ENCODE peak calls at places on chromosome 20, in four cellular contexts. O, J, V and E are unnamed samples.

GRCh38 chr20:60752741-60753420 is 499.2 kb upstream of the CDH4 start:
- DNase-seq in J (peak; percentile 67), O (no peak), V (no peak), E (no peak)

GRCh38 chr20:51574248-51575033 is 31.9 kb upstream of the NFATC2 start:
- DNase-seq in V (no peak), J (no peak), O (no peak), E (no peak)

GRCh38 chr20:18272451-18272850 is 15.9 kb upstream of the ZNF133 start:
- DNase-seq in V (no peak), O (no peak), J (peak; percentile 48), E (no peak)

GRCh38 chr20:3436864-3437574 is 29.6 kb upstream of the DNAAF9 start:
- DNase-seq in O (no peak), J (no peak), V (no peak), E (no peak)

GRCh38 chr20:50873518-50873959 is 57.7 kb downstream of the ADNP start:
- DNase-seq in V (no peak), J (no peak), O (no peak), E (no peak)

GRCh38 chr20:54199721-54200176 is 8.1 kb upstream of the PFDN4 start:
- DNase-seq in J (peak; percentile 80), V (peak; percentile 70), O (peak; percentile 73), E (peak; percentile 78)

GRCh38 chr20:43941476-43942212 is 27.0 kb downstream of the TOX2 start:
- DNase-seq in V (no peak), O (peak; percentile 39), J (no peak), E (no peak)

GRCh38 chr20:60206259-60206658 is 248.0 kb downstream of the CDH26 start:
- DNase-seq in V (no peak), J (peak; percentile 88), O (peak; percentile 49), E (peak; percentile 76)

GRCh38 chr20:17969884-17970409 is 1.1 kb downstream of the MGME1 start:
- DNase-seq in V (no peak), O (peak; percentile 70), J (peak; percentile 81), E (no peak)

GRCh38 chr20:51010043-51010365 is 12.9 kb downstream of the KCNG1 start:
- DNase-seq in V (no peak), O (no peak), J (no peak), E (no peak)

GRCh38 chr20:16072220-16072619 is 501.0 kb downstream of the KIF16B start:
- DNase-seq in O (no peak), J (no peak), V (no peak), E (no peak)

GRCh38 chr20:7744411-7744810 is 195.8 kb downstream of the HAO1 start:
- DNase-seq in V (no peak), J (peak; percentile 62), O (peak; percentile 62), E (no peak)

GRCh38 chr20:51494241-51495110 is 48.0 kb downstream of the NFATC2 start:
- DNase-seq in V (no peak), J (no peak), O (no peak), E (no peak)

GRCh38 chr20:884983-885952 is 30.9 kb downstream of the ANGPT4 start:
- DNase-seq in V (peak; percentile 91), O (peak; percentile 26), J (peak; percentile 96), E (peak; percentile 96)

GRCh38 chr20:55446301-55446700 is 559.0 kb downstream of the CBLN4 start:
- DNase-seq in J (no peak), V (no peak), O (no peak), E (no peak)

GRCh38 chr20:16415079-16415478 is 158.2 kb downstream of the KIF16B start:
- DNase-seq in O (peak; percentile 54), J (no peak), V (no peak), E (no peak)

GRCh38 chr20:50725722-50726000 is 5.7 kb upstream of the PARD6B start:
- DNase-seq in V (no peak), O (no peak), J (no peak), E (no peak)

GRCh38 chr20:2871555-2872303 is 1.6 kb upstream of the PTPRA start:
- DNase-seq in O (no peak), J (peak; percentile 16), V (no peak), E (no peak)

GRCh38 chr20:44142416-44142815 is 44.6 kb downstream of the JPH2 start:
- DNase-seq in V (no peak), J (no peak), O (peak; percentile 50), E (no peak)

GRCh38 chr20:481167-481566 is 18.8 kb upstream of the TBC1D20 start:
- DNase-seq in J (no peak), O (no peak), V (no peak), E (no peak)

GRCh38 chr20:15674253-15675145 is 898.7 kb downstream of the KIF16B start:
- DNase-seq in O (no peak), J (no peak), V (no peak), E (no peak)

GRCh38 chr20:4041748-4042411 is 26.5 kb upstream of the RNF24 start:
- DNase-seq in V (no peak), O (peak; percentile 89), J (peak; percentile 87), E (no peak)

DNA sequence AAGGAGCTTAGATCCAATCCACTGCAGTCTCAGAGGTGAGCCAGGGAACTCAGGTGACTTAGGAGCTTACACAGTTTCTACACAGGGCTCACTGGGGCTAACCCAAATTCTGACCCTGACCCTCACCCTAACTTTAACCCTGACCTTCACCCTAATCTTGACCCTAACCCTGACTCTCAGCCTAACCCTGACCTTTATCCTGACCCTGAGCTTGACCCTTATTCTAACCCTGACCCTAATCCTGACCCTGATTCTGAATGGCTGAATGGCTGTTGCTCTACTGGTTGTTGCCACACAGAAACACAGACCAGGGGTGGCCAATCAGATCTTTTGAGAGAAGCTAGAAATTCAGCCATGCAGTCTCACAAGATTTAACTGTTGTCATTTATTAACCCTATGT is 180.1 kb downstream of the TSHZ2 start:
- DNase-seq in V (no peak), J (no peak), O (no peak), E (no peak)
- H3K56ac ChIP-seq in V (no peak overlapping the region), J (no peak overlapping the region), O (no peak overlapping the region), E (no peak overlapping the region)

GRCh38 chr20:62344092-62344491 is 23.0 kb downstream of the LAMA5 start:
- DNase-seq in O (no peak), V (no peak), J (no peak), E (no peak)
- H3K56ac ChIP-seq in O (no peak overlapping the region), V (no peak overlapping the region), J (no peak overlapping the region), E (no peak overlapping the region)

GRCh38 chr20:6616421-6616820 is 151.1 kb upstream of the BMP2 start:
- DNase-seq in J (no peak), O (no peak), V (no peak), E (no peak)

GRCh38 chr20:6626805-6627204 is 140.7 kb upstream of the BMP2 start:
- DNase-seq in O (no peak), V (no peak), J (peak; percentile 85), E (peak; percentile 57)

GRCh38 chr20:6623989-6624388 is 143.5 kb upstream of the BMP2 start:
- DNase-seq in O (no peak), J (peak; percentile 90), V (no peak), E (peak; percentile 33)

GRCh38 chr20:6622041-6622440 is 145.4 kb upstream of the BMP2 start:
- DNase-seq in J (no peak), V (no peak), O (no peak), E (no peak)
- H3K56ac ChIP-seq in J (no peak overlapping the region), V (no peak overlapping the region), O (no peak overlapping the region), E (no peak overlapping the region)

DNA sequence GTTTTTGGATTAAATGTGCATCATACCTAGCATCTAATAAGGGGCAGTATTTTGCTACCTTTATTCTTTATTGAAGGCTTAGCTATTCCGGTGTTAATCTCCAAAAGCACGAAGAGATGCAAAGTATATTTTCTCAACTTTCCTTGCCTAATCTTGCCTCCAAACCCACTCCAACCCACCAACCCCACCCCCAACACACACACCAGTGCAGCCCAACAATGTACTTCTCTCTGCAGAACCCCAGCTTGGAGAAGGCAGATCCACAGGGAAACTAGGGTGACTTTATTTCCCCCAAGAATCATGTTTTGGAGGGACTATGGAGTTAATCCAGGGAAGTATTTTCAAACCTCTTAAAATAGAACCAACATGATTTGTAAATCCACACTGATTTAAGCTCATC is 73.6 kb downstream of the ZMYND8 start:
- DNase-seq in V (no peak), O (no peak), J (no peak), E (no peak)
- H3K56ac ChIP-seq in V (no peak overlapping the region), O (no peak overlapping the region), J (no peak overlapping the region), E (no peak overlapping the region)

GRCh38 chr20:42181064-42181463 is 562.9 kb upstream of the CHD6 start:
- DNase-seq in O (no peak), J (peak; percentile 8), V (no peak), E (no peak)

GRCh38 chr20:42183147-42183546 is 565.0 kb upstream of the CHD6 start:
- DNase-seq in O (no peak), J (no peak), V (no peak), E (no peak)

GRCh38 chr20:42190084-42190483 is 571.9 kb upstream of the CHD6 start:
- DNase-seq in O (no peak), J (no peak), V (no peak), E (no peak)

GRCh38 chr20:42191140-42191860 is 573.1 kb upstream of the CHD6 start:
- DNase-seq in O (no peak), V (no peak), J (peak; percentile 63), E (peak; percentile 43)

DNA sequence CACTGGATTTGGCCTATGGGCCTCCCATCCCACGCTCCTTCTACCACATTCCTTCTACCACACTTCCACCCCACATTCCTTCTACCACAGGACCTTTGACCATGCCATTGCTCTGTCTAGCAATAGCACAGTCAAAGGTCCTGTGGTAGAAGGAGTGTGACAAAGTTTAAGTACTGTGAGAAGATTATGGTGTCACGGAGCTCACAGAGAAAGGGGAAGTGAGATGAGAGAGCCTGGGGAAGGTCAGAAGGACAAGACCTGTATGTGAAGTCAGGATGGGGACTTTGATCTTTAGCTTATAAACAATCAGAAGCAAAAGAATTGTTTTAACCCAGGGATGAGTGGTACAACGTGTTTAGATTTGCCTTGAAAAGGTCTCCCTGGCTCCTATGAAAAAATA is 568.2 kb upstream of the CHD6 start:
- DNase-seq in O (no peak), J (no peak), V (no peak), E (no peak)
- H3K56ac ChIP-seq in O (no peak overlapping the region), J (no peak overlapping the region), V (no peak overlapping the region), E (no peak overlapping the region)

DNA sequence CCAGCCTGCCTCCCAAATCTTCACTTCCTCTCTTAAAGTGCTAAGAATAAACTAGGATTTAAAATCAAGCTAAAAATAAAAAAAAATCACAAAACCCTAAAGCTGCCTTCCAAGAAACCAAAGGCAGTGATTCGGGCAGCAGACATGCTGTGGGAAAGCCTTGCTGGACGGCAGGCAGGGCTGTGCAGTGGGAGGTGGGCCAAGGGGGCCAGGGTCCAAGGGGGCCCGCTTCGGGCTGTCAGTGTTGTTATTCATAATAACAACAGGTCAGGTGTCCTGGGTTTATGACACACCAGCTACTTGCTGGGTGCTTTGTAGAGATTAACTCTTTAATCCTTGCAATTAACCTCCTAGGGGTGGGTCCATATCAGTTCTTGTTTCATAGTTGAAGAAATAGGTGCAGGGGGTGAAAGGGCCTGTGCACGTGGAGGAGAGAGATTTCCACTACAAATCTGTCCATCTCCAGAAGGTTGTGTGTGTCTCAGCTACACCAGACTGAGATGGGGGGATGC is 40.4 kb downstream of the CD40 start:
- DNase-seq in O (no peak), J (no peak), V (no peak), E (no peak)
- H3K56ac ChIP-seq in O (no peak overlapping the region), J (no peak overlapping the region), V (no peak overlapping the region), E (no peak overlapping the region)

DNA sequence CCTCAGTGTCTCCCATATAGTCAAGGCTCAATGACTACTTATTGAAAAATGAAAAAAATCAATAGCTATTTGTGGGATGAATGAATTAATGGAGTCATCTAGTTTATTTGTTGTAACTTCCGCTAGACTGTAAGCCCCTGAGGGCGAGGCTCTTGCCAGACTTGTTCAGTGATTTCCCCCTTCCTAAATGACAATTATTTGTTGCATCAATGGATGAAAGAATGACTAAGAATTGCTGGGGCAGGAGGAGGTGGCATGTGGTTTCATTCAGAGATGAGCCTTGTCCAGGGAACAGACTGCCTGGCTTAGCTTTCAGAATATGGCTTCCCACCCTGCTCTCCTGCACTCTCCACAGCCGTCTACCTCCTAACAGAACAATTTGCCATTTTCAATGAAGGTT is 1.1 kb upstream of the PRELID3B start:
- DNase-seq in V (no peak), J (no peak), O (no peak), E (no peak)
- H3K56ac ChIP-seq in V (no peak overlapping the region), J (no peak overlapping the region), O (no peak overlapping the region), E (no peak overlapping the region)